ENCODE peak calls at places on chromosomes 16 and 17, in ten cellular contexts. A is activated T-helper 2 cell treated with anti-CD3 and anti-CD28 coated beads, Interferon-gamma antibody, Interleukin-2, Interleukin-4, amounts not matched to agents 10 μg/mL and 5 μg/mL and 100 μg/mL, durations not matched to agents 14 hours and 24 hours and 36 hours; F is astrocyte of the cerebellum; J is kidney glomerular epithelial cell; T is NCI-H446; U is activated gamma-delta T cell treated with Interleukin-2 at 50 U/mL for 16 hours; Y is fibroblast of the conjunctiva; M is cardiac fibroblast; S is SW480; O is cardiac muscle cell. Q is an unnamed sample.

GRCh38 chr17:1414634-1415033 is 14.6 kb upstream of the YWHAE start:
- DNase-seq in A (no peak), F (no peak), J (no peak), T (no peak), U (no peak), Y (no peak), M (no peak), S (no peak), O (no peak), Q (no peak)

GRCh38 chr17:33469911-33470310 is 176.8 kb upstream of the ASIC2 start:
- DNase-seq in A (no peak), F (peak), J (peak), T (no peak), U (no peak), Y (peak), M (peak), S (peak), O (peak), Q (peak)

GRCh38 chr16:55389426-55390073 is 65.5 kb downstream of the IRX6 start:
- DNase-seq in A (no peak), F (no peak), J (no peak), T (no peak), U (no peak), Y (no peak), M (no peak), S (no peak), O (no peak), Q (no peak)

GRCh38 chr16:4184038-4184702 is 57.7 kb downstream of the SRL start:
- DNase-seq in A (no peak), F (no peak), J (no peak), T (no peak), U (no peak), Y (no peak), M (no peak), S (no peak), O (no peak), Q (no peak)

GRCh38 chr16:89045181-89045815 is 48.4 kb upstream of the ACSF3 start:
- DNase-seq in A (no peak), F (no peak), J (no peak), T (no peak), U (no peak), Y (no peak), M (no peak), S (no peak), O (no peak), Q (no peak)

GRCh38 chr17:69696645-69697044 is 282.1 kb downstream of the MAP2K6 start:
- DNase-seq in A (no peak), F (no peak), J (no peak), T (no peak), U (no peak), Y (no peak), M (no peak), S (no peak), O (no peak), Q (peak)

GRCh38 chr17:63382136-63382535 is 64.0 kb downstream of the CYB561 start:
- DNase-seq in A (no peak), F (no peak), J (peak), T (no peak), U (no peak), Y (no peak), M (no peak), S (no peak), O (no peak), Q (no peak)

GRCh38 chr17:67689534-67690177 is 28.1 kb upstream of the NOL11 start:
- DNase-seq in A (peak), F (peak), J (peak), T (peak), U (peak), Y (peak), M (peak), S (peak), O (peak), Q (peak)

GRCh38 chr16:49698931-49699715 is 156.8 kb downstream of the ZNF423 start:
- DNase-seq in A (no peak), F (no peak), J (no peak), T (no peak), U (no peak), Y (peak), M (peak), S (no peak), O (peak), Q (no peak)

GRCh38 chr16:5944971-5945370 is 847.4 kb upstream of the EEF2KMT start:
- DNase-seq in A (no peak), F (no peak), J (peak), T (no peak), U (no peak), Y (no peak), M (no peak), S (peak), O (no peak), Q (no peak)

GRCh38 chr17:34499576-34499975 is 79.8 kb upstream of the TMEM132E start:
- DNase-seq in A (no peak), F (peak), J (peak), T (no peak), U (no peak), Y (no peak), M (peak), S (peak), O (peak), Q (no peak)

GRCh38 chr17:83195330-83196087 is 116.1 kb downstream of the METRNL start:
- DNase-seq in A (peak), F (no peak), J (no peak), T (no peak), U (no peak), Y (peak), M (peak), S (no peak), O (peak), Q (peak)

GRCh38 chr17:3049705-3050295 is 13.6 kb downstream of the OR1D5 start:
- DNase-seq in A (no peak), F (no peak), J (no peak), T (no peak), U (no peak), Y (no peak), M (peak), S (no peak), O (no peak), Q (no peak)

GRCh38 chr17:79645022-79645776 is 34.3 kb upstream of the RBFOX3 start:
- DNase-seq in A (peak), F (no peak), J (no peak), T (no peak), U (no peak), Y (no peak), M (no peak), S (no peak), O (no peak), Q (no peak)

GRCh38 chr17:44359001-44359400 is 4.7 kb downstream of the FAM171A2 start:
- DNase-seq in A (no peak), F (no peak), J (no peak), T (no peak), U (no peak), Y (no peak), M (no peak), S (no peak), O (no peak), Q (no peak)

GRCh38 chr16:85774136-85774535 is 23.2 kb upstream of the C16orf74 start:
- DNase-seq in A (no peak), F (no peak), J (no peak), T (no peak), U (no peak), Y (no peak), M (no peak), S (no peak), O (no peak), Q (no peak)

GRCh38 chr17:49358638-49359247 is 3.3 kb downstream of the ZNF652 start:
- DNase-seq in A (no peak), F (no peak), J (no peak), T (no peak), U (peak), Y (no peak), M (no peak), S (no peak), O (peak), Q (no peak)